ENCODE peak calls at places on chromosomes 7 and 10, in eight cellular contexts. S is GM12865; N is fibroblast of mammary gland; T is transverse colon; L is GM13976; F is CD4-positive, alpha-beta T cell; Y is RWPE1; U is AG09309. K is an unnamed sample.

GRCh38 chr10:14500172-14500765 is 169.5 kb upstream of the FRMD4A start:
- DNase-seq in T (peak), U (no peak), N (no peak), S (no peak), Y (no peak), L (no peak), F (no peak), K (no peak)

GRCh38 chr10:124228017-124228379 is 134.6 kb upstream of the CHST15 start:
- DNase-seq in N (no peak), L (no peak), S (no peak), T (no peak), F (no peak), U (no peak), Y (no peak), K (no peak)

GRCh38 chr7:75762350-75762917 is 9.6 kb downstream of the CCL26 start:
- DNase-seq in U (peak), T (no peak), S (peak), F (no peak), Y (peak), L (peak), N (peak), K (no peak)

GRCh38 chr7:144255471-144255897 is 9.1 kb downstream of the OR2A7 start:
- DNase-seq in S (peak), L (no peak), F (no peak), U (no peak), Y (no peak), N (no peak), T (no peak), K (no peak)

GRCh38 chr10:21500578-21500910 is 24.9 kb downstream of the SKIDA1 start:
- DNase-seq in N (no peak), T (no peak), L (no peak), Y (no peak), U (no peak), F (no peak), S (no peak), K (no peak)

GRCh38 chr10:66167816-66168215 is 758.0 kb upstream of the LRRTM3 start:
- DNase-seq in N (no peak), S (no peak), U (no peak), F (no peak), L (no peak), T (no peak), Y (peak), K (no peak)

GRCh38 chr7:41705109-41705871 is 2.4 kb upstream of the INHBA start:
- DNase-seq in U (peak), T (peak), N (peak), S (peak), L (peak), F (peak), Y (peak), K (peak)

GRCh38 chr7:150368884-150369739 is 490 bp downstream of the REPIN1 start:
- DNase-seq in T (peak), Y (peak), F (peak), N (peak), S (peak), L (peak), U (no peak), K (peak)

GRCh38 chr10:80511984-80512634 is 25.6 kb upstream of the SH2D4B start:
- DNase-seq in T (no peak), F (no peak), U (no peak), N (no peak), Y (no peak), S (no peak), L (no peak), K (no peak)

GRCh38 chr7:19144661-19145428 is at the start of gene FERD3L:
- DNase-seq in L (no peak), T (no peak), S (no peak), Y (no peak), U (no peak), N (no peak), F (no peak), K (no peak)

GRCh38 chr10:92880233-92880861 is 32.0 kb downstream of the EXOC6 start:
- DNase-seq in L (no peak), T (no peak), N (peak), S (peak), Y (peak), F (no peak), U (peak), K (no peak)

GRCh38 chr10:3136763-3137611 is 35.6 kb downstream of the PITRM1 start:
- DNase-seq in Y (no peak), S (no peak), L (no peak), N (peak), F (no peak), T (peak), U (peak), K (no peak)

GRCh38 chr7:117950601-117951278 is 77.5 kb upstream of the CTTNBP2 start:
- DNase-seq in U (no peak), F (no peak), S (no peak), T (peak), N (no peak), Y (peak), L (no peak), K (no peak)

GRCh38 chr7:134541-134940 is 57.8 kb upstream of the FAM20C start:
- DNase-seq in Y (no peak), S (no peak), L (no peak), U (no peak), N (no peak), F (no peak), T (no peak), K (no peak)

GRCh38 chr10:75195035-75195763 is 15.4 kb upstream of the VDAC2 start:
- DNase-seq in S (no peak), F (no peak), U (peak), N (peak), Y (no peak), L (no peak), T (no peak), K (no peak)

GRCh38 chr7:1262441-1262840 is 29.8 kb downstream of the UNCX start:
- DNase-seq in Y (no peak), F (no peak), T (no peak), N (no peak), U (no peak), L (no peak), S (no peak), K (no peak)

GRCh38 chr7:25565949-25566348 is 337.7 kb upstream of the NPVF start:
- DNase-seq in N (peak), S (peak), F (peak), U (peak), T (peak), Y (peak), L (peak), K (peak)

GRCh38 chr7:85111761-85112160 is 75.1 kb downstream of the SEMA3D start:
- DNase-seq in F (no peak), N (no peak), S (no peak), Y (no peak), L (no peak), T (no peak), U (no peak), K (no peak)

GRCh38 chr7:28296571-28297483 is 115.5 kb upstream of the CREB5 start:
- DNase-seq in L (no peak), F (peak), T (peak), N (peak), Y (no peak), S (peak), U (no peak), K (no peak)

GRCh38 chr7:128881458-128882125 is 18.9 kb downstream of the ATP6V1F start:
- DNase-seq in N (no peak), U (no peak), S (no peak), F (no peak), Y (no peak), T (no peak), L (no peak), K (no peak)

GRCh38 chr10:73648252-73648651 is 7.0 kb upstream of the MYOZ1 start:
- DNase-seq in Y (no peak), U (no peak), T (no peak), L (no peak), F (no peak), N (no peak), S (no peak), K (no peak)

GRCh38 chr10:934746-935406 is 3.4 kb upstream of the LARP4B start:
- DNase-seq in U (no peak), F (no peak), S (no peak), Y (no peak), T (no peak), L (no peak), N (no peak), K (no peak)

GRCh38 chr7:76358053-76358477 is 726 bp downstream of the YWHAG start:
- DNase-seq in T (peak), Y (peak), L (peak), U (no peak), N (no peak), S (peak), F (peak), K (peak)

GRCh38 chr10:65571011-65571570 is 1354.7 kb upstream of the LRRTM3 start:
- DNase-seq in S (no peak), T (no peak), L (no peak), F (no peak), N (no peak), Y (peak), U (no peak), K (no peak)

GRCh38 chr10:132879408-132880147 is 62.8 kb downstream of the CFAP46 start:
- DNase-seq in N (no peak), U (no peak), T (no peak), L (no peak), F (peak), Y (no peak), S (no peak), K (no peak)

GRCh38 chr10:25747038-25747437 is 187.0 kb upstream of the MYO3A start:
- DNase-seq in F (no peak), S (no peak), Y (no peak), L (no peak), T (no peak), U (no peak), N (no peak), K (no peak)

GRCh38 chr10:86286591-86287421 is 79.8 kb downstream of the GRID1 start:
- DNase-seq in S (peak), F (no peak), T (no peak), L (no peak), U (no peak), Y (no peak), N (no peak), K (no peak)

GRCh38 chr10:49001861-49002675 is 62.4 kb upstream of the LRRC18 start:
- DNase-seq in Y (no peak), S (no peak), U (no peak), F (no peak), L (no peak), T (no peak), N (no peak), K (no peak)

GRCh38 chr10:48775206-48775517 is 90.5 kb downstream of the WDFY4 start:
- DNase-seq in U (no peak), T (no peak), L (no peak), F (no peak), N (no peak), Y (no peak), S (no peak), K (no peak)

GRCh38 chr10:17161788-17162187 is 32.2 kb upstream of the CUBN start:
- DNase-seq in Y (no peak), S (no peak), U (no peak), F (no peak), L (no peak), T (no peak), N (no peak), K (no peak)

GRCh38 chr10:3107426-3107961 is 40.1 kb downstream of the PFKP start:
- DNase-seq in S (no peak), N (peak), U (peak), Y (peak), L (no peak), F (no peak), T (peak), K (no peak)

GRCh38 chr10:95297402-95297801 is 6.6 kb upstream of the PDLIM1 start:
- DNase-seq in S (peak), U (no peak), T (no peak), L (peak), Y (no peak), F (no peak), N (no peak), K (no peak)

GRCh38 chr7:2617710-2617975 is 14.1 kb upstream of the TTYH3 start:
- DNase-seq in N (no peak), U (no peak), S (no peak), F (no peak), Y (no peak), T (no peak), L (no peak), K (no peak)

GRCh38 chr7:1529383-1530116 is 952 bp upstream of the MAFK start:
- DNase-seq in S (no peak), Y (no peak), L (no peak), F (no peak), T (no peak), N (no peak), U (no peak), K (no peak)

GRCh38 chr10:75180592-75180991 is 30.0 kb upstream of the VDAC2 start:
- DNase-seq in N (peak), S (no peak), T (no peak), L (no peak), U (peak), Y (no peak), F (no peak), K (no peak)

GRCh38 chr10:128540806-128541739 is 414.9 kb upstream of the MKI67 start:
- DNase-seq in N (peak), Y (no peak), F (no peak), U (no peak), S (no peak), T (peak), L (no peak), K (no peak)

GRCh38 chr7:47379629-47380324 is 202.1 kb downstream of the TNS3 start:
- DNase-seq in S (no peak), L (no peak), Y (peak), U (no peak), N (peak), T (peak), F (no peak), K (peak)

DNA sequence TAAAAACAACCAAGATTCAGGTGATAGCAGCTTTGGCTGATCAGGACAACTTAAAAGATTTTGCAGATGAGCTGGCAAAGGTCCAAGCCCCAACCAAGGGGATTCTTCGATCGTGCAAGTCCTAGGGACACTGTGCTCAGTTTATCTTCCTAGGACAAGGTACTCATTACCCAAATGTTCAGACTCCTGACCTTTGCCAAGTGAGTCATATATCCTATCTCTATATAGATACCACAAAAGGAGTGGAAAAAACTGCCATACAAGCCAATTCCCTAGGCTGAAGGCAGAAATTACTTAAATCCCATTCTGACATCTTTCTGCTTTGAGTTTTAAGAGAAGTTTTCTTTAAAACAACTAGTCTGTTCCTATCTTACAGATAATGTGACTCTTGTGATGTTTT is 142.5 kb upstream of the ASAH2 start:
- DNase-seq in Y (peak), N (peak), F (no peak), S (no peak), T (no peak), U (no peak), L (no peak), K (no peak)
- TF ChIP-seq CTCF in Y (no peak), N (no peak), F (no peak), S (no peak), T (no peak), U (no peak), L (no peak), K (no peak)

GRCh38 chr7:31146026-31146425 is 93.9 kb downstream of the ADCYAP1R1 start:
- DNase-seq in L (no peak), Y (no peak), T (no peak), S (no peak), U (no peak), F (no peak), N (no peak), K (no peak)

DNA sequence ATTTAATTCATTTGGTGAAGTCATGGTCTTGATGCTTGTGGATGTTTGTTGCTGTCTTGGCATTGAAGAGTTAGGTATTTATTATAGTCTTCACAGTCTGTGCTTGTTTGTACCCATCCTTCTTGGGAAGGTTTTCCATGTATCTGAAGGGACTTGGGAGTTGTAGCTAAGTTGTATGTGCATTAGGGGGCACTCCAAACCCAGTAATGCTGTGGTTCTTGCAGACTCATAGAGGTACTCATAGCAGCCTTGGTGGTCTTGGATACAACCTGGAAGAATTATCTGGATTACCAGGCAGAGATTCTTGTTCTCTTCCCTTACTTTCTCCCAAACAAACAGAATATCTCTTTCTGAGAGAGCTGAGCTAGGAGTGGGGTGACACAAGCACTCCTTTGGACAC is 93.2 kb downstream of the ADCYAP1R1 start:
- DNase-seq in U (no peak), S (no peak), N (no peak), T (no peak), L (no peak), Y (no peak), F (no peak), K (no peak)
- TF ChIP-seq CTCF in U (no peak), S (no peak), N (no peak), T (no peak), L (no peak), Y (no peak), F (no peak), K (peak)

DNA sequence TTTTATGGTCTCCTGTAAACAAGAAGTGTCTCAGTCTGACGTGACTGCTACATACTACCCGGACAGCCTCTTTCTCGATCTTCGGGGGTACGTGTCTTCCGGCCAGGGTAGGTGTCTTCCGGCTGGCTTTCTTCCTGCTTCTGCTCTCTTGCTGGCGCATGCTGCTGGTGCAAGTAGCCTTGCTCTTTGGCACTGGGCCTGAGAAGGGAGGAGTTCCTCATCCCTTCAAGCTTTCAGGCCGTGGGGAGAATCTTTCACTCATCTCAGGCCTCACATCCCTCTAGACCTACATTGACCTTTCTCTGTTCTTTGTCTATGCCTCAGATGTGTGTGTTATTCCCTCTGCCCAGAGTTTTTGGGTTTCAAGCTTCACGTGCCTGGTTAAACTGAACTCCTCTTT is 130.4 kb downstream of the JCAD start:
- DNase-seq in F (no peak), Y (no peak), N (no peak), U (no peak), S (no peak), T (no peak), L (no peak), K (no peak)
- TF ChIP-seq CTCF in F (no peak), Y (no peak), N (no peak), U (no peak), S (no peak), T (no peak), L (no peak), K (no peak)

DNA sequence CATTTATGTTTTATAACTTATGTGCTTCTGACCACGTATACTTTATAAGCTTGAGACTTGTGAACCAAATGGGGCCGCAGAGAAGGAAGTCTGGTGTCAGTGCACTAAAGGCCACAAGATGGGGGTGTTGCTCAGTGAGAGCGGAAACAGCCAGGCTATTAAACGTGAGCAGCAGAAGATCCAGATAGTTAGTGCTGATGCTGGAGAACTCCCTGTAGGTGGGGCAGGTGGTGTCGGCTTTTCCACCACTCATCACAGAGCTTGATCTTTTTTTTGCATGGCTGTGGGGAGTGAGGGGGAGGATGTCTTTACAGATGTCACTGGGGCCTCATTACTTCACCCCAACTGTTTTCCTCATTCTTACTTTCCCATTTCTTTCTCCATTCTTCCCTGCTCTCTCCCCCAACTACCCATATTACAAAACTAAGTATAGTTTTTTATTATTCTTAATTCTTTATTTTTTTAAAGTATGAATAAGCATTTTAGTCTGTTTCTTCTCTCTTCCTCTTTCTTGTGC is 34.7 kb downstream of the ACADSB start:
- DNase-seq in T (peak), Y (peak), N (peak), S (peak), U (peak), L (peak), F (peak), K (peak)
- TF ChIP-seq CTCF in T (peak), Y (peak), N (peak), S (peak), U (peak), L (peak), F (peak), K (peak)

K was measured in progenitor cell of endocrine pancreas.